ENCODE peak calls at places on chromosomes 13 and 19, in six cellular contexts. One of them, this sample, is unnamed.

GRCh38 chr19:6056801-6057650 is 53.3 kb downstream of the RFX2 start:
- DNase-seq in mesenchymal stem cell: peak
- DNase-seq in neuronal stem cell: no peak
- DNase-seq in IMR-90: peak
- DNase-seq in H9: peak
- DNase-seq in H1: no peak
- DNase-seq in this sample: peak

GRCh38 chr13:110944121-110944967 is 29.5 kb upstream of the ANKRD10 start:
- DNase-seq in mesenchymal stem cell: peak
- DNase-seq in neuronal stem cell: no peak
- DNase-seq in IMR-90: peak
- DNase-seq in H9: peak
- DNase-seq in H1: no peak
- DNase-seq in this sample: peak

GRCh38 chr19:40948580-40949299 is 42.3 kb upstream of the CYP2B6 start:
- DNase-seq in mesenchymal stem cell: no peak
- DNase-seq in neuronal stem cell: no peak
- DNase-seq in IMR-90: no peak
- DNase-seq in H9: no peak
- DNase-seq in H1: no peak
- DNase-seq in this sample: no peak

GRCh38 chr19:37982655-37983054 is 75.6 kb downstream of the SIPA1L3 start:
- DNase-seq in mesenchymal stem cell: no peak
- DNase-seq in neuronal stem cell: no peak
- DNase-seq in IMR-90: no peak
- DNase-seq in H9: no peak
- DNase-seq in H1: no peak
- DNase-seq in this sample: no peak

GRCh38 chr13:34155931-34156607 is 338.1 kb downstream of the RFC3 start:
- DNase-seq in mesenchymal stem cell: peak
- DNase-seq in neuronal stem cell: no peak
- DNase-seq in IMR-90: peak
- DNase-seq in H9: no peak
- DNase-seq in H1: no peak
- DNase-seq in this sample: peak

GRCh38 chr13:50107205-50107604 is 92.0 kb downstream of the KCNRG start:
- DNase-seq in mesenchymal stem cell: peak
- DNase-seq in neuronal stem cell: no peak
- DNase-seq in IMR-90: peak
- DNase-seq in H9: no peak
- DNase-seq in H1: no peak
- DNase-seq in this sample: no peak

GRCh38 chr19:29663861-29664752 is 1.2 kb upstream of the PLEKHF1 start:
- DNase-seq in mesenchymal stem cell: peak
- DNase-seq in neuronal stem cell: no peak
- DNase-seq in IMR-90: peak
- DNase-seq in H9: no peak
- DNase-seq in H1: no peak
- DNase-seq in this sample: peak

GRCh38 chr13:74641586-74641985 is 507.4 kb upstream of the KLF12 start:
- DNase-seq in mesenchymal stem cell: no peak
- DNase-seq in neuronal stem cell: no peak
- DNase-seq in IMR-90: peak
- DNase-seq in H9: no peak
- DNase-seq in H1: no peak
- DNase-seq in this sample: no peak

GRCh38 chr19:8576273-8576993 is 809 bp downstream of the MYO1F start:
- DNase-seq in mesenchymal stem cell: no peak
- DNase-seq in neuronal stem cell: no peak
- DNase-seq in IMR-90: no peak
- DNase-seq in H9: no peak
- DNase-seq in H1: no peak
- DNase-seq in this sample: no peak

GRCh38 chr13:76016799-76017198 is 380.7 kb downstream of the LMO7 start:
- DNase-seq in mesenchymal stem cell: no peak
- DNase-seq in neuronal stem cell: peak
- DNase-seq in IMR-90: peak
- DNase-seq in H9: peak
- DNase-seq in H1: no peak
- DNase-seq in this sample: peak

GRCh38 chr13:97659602-97660001 is 225.6 kb downstream of the RAP2A start:
- DNase-seq in mesenchymal stem cell: peak
- DNase-seq in neuronal stem cell: peak
- DNase-seq in IMR-90: peak
- DNase-seq in H9: no peak
- DNase-seq in H1: no peak
- DNase-seq in this sample: peak

GRCh38 chr13:64234255-64234654 is 2818.6 kb upstream of the PCDH20 start:
- DNase-seq in mesenchymal stem cell: peak
- DNase-seq in neuronal stem cell: no peak
- DNase-seq in IMR-90: peak
- DNase-seq in H9: no peak
- DNase-seq in H1: no peak
- DNase-seq in this sample: no peak

GRCh38 chr19:10868872-10869547 is 2.3 kb upstream of the CARM1 start:
- DNase-seq in mesenchymal stem cell: no peak
- DNase-seq in neuronal stem cell: no peak
- DNase-seq in IMR-90: no peak
- DNase-seq in H9: no peak
- DNase-seq in H1: no peak
- DNase-seq in this sample: no peak

GRCh38 chr19:57434386-57435061 is 601 bp upstream of the ZNF749 start:
- DNase-seq in mesenchymal stem cell: no peak
- DNase-seq in neuronal stem cell: no peak
- DNase-seq in IMR-90: no peak
- DNase-seq in H9: peak
- DNase-seq in H1: no peak
- DNase-seq in this sample: peak

GRCh38 chr13:70732611-70733010 is 624.4 kb upstream of the KLHL1 start:
- DNase-seq in mesenchymal stem cell: no peak
- DNase-seq in neuronal stem cell: no peak
- DNase-seq in IMR-90: no peak
- DNase-seq in H9: no peak
- DNase-seq in H1: no peak
- DNase-seq in this sample: no peak

GRCh38 chr19:3366104-3366760 is at the start of gene NFIC:
- DNase-seq in mesenchymal stem cell: peak
- DNase-seq in neuronal stem cell: no peak
- DNase-seq in IMR-90: peak
- DNase-seq in H9: peak
- DNase-seq in H1: no peak
- DNase-seq in this sample: peak

GRCh38 chr13:20558982-20559381 is 8.0 kb upstream of the IFT88 start:
- DNase-seq in mesenchymal stem cell: no peak
- DNase-seq in neuronal stem cell: no peak
- DNase-seq in IMR-90: no peak
- DNase-seq in H9: no peak
- DNase-seq in H1: no peak
- DNase-seq in this sample: no peak

GRCh38 chr19:33448159-33448516 is 73.5 kb downstream of the PEPD start:
- DNase-seq in mesenchymal stem cell: no peak
- DNase-seq in neuronal stem cell: no peak
- DNase-seq in IMR-90: no peak
- DNase-seq in H9: no peak
- DNase-seq in H1: no peak
- DNase-seq in this sample: no peak

GRCh38 chr19:17497149-17497798 is 14.2 kb upstream of the PGLS start:
- DNase-seq in mesenchymal stem cell: no peak
- DNase-seq in neuronal stem cell: no peak
- DNase-seq in IMR-90: no peak
- DNase-seq in H9: peak
- DNase-seq in H1: no peak
- DNase-seq in this sample: no peak

GRCh38 chr19:17380426-17381138 is 3.4 kb upstream of the PLVAP start:
- DNase-seq in mesenchymal stem cell: no peak
- DNase-seq in neuronal stem cell: no peak
- DNase-seq in IMR-90: no peak
- DNase-seq in H9: no peak
- DNase-seq in H1: no peak
- DNase-seq in this sample: no peak

GRCh38 chr13:85521586-85521985 is 277.6 kb downstream of the SLITRK6 start:
- DNase-seq in mesenchymal stem cell: no peak
- DNase-seq in neuronal stem cell: no peak
- DNase-seq in IMR-90: no peak
- DNase-seq in H9: no peak
- DNase-seq in H1: no peak
- DNase-seq in this sample: no peak

GRCh38 chr19:52273301-52273700 is 3.9 kb downstream of the ZNF766 start:
- DNase-seq in mesenchymal stem cell: no peak
- DNase-seq in neuronal stem cell: no peak
- DNase-seq in IMR-90: no peak
- DNase-seq in H9: no peak
- DNase-seq in H1: no peak
- DNase-seq in this sample: no peak

GRCh38 chr19:52274191-52274590 is 4.8 kb downstream of the ZNF766 start:
- DNase-seq in mesenchymal stem cell: no peak
- DNase-seq in neuronal stem cell: no peak
- DNase-seq in IMR-90: no peak
- DNase-seq in H9: no peak
- DNase-seq in H1: no peak
- DNase-seq in this sample: no peak

GRCh38 chr19:52270266-52270885 is 989 bp downstream of the ZNF766 start:
- DNase-seq in mesenchymal stem cell: no peak
- DNase-seq in neuronal stem cell: no peak
- DNase-seq in IMR-90: peak
- DNase-seq in H9: no peak
- DNase-seq in H1: no peak
- DNase-seq in this sample: peak

GRCh38 chr19:52269338-52270261 is at the start of gene ZNF766:
- DNase-seq in mesenchymal stem cell: peak
- DNase-seq in neuronal stem cell: peak
- DNase-seq in IMR-90: peak
- DNase-seq in H9: peak
- DNase-seq in H1: peak
- DNase-seq in this sample: peak
- H3K18ac ChIP-seq in mesenchymal stem cell: peak
- H3K18ac ChIP-seq in neuronal stem cell: peak
- H3K18ac ChIP-seq in IMR-90: peak
- H3K18ac ChIP-seq in H9: peak
- H3K18ac ChIP-seq in H1: peak
- H3K18ac ChIP-seq in this sample: peak

GRCh38 chr13:42361701-42362100 is 89.7 kb downstream of the AKAP11 start:
- DNase-seq in mesenchymal stem cell: peak
- DNase-seq in neuronal stem cell: no peak
- DNase-seq in IMR-90: no peak
- DNase-seq in H9: no peak
- DNase-seq in H1: no peak
- DNase-seq in this sample: no peak

GRCh38 chr13:42363941-42364612 is 92.1 kb downstream of the AKAP11 start:
- DNase-seq in mesenchymal stem cell: peak
- DNase-seq in neuronal stem cell: no peak
- DNase-seq in IMR-90: peak
- DNase-seq in H9: peak
- DNase-seq in H1: no peak
- DNase-seq in this sample: peak

GRCh38 chr13:42364613-42365000 is 92.7 kb downstream of the AKAP11 start:
- DNase-seq in mesenchymal stem cell: peak
- DNase-seq in neuronal stem cell: peak
- DNase-seq in IMR-90: no peak
- DNase-seq in H9: no peak
- DNase-seq in H1: no peak
- DNase-seq in this sample: peak

GRCh38 chr13:42355841-42356575 is 84.1 kb downstream of the AKAP11 start:
- DNase-seq in mesenchymal stem cell: no peak
- DNase-seq in neuronal stem cell: no peak
- DNase-seq in IMR-90: no peak
- DNase-seq in H9: no peak
- DNase-seq in H1: no peak
- DNase-seq in this sample: no peak

GRCh38 chr13:42360046-42360445 is 88.1 kb downstream of the AKAP11 start:
- DNase-seq in mesenchymal stem cell: no peak
- DNase-seq in neuronal stem cell: no peak
- DNase-seq in IMR-90: no peak
- DNase-seq in H9: no peak
- DNase-seq in H1: no peak
- DNase-seq in this sample: no peak
- H4K8ac ChIP-seq in mesenchymal stem cell: no peak
- H4K8ac ChIP-seq in neuronal stem cell: no peak
- H4K8ac ChIP-seq in IMR-90: no peak
- H4K8ac ChIP-seq in H9: no peak
- H4K8ac ChIP-seq in H1: no peak
- H4K8ac ChIP-seq in this sample: no peak

GRCh38 chr19:13899393-13899792 is 6.5 kb downstream of the BRME1 start:
- DNase-seq in mesenchymal stem cell: no peak
- DNase-seq in neuronal stem cell: no peak
- DNase-seq in IMR-90: no peak
- DNase-seq in H9: no peak
- DNase-seq in H1: no peak
- DNase-seq in this sample: no peak
- H3K27ac ChIP-seq in mesenchymal stem cell: no peak
- H3K27ac ChIP-seq in neuronal stem cell: no peak
- H3K27ac ChIP-seq in IMR-90: no peak
- H3K27ac ChIP-seq in H9: no peak
- H3K27ac ChIP-seq in H1: no peak
- H3K27ac ChIP-seq in this sample: no peak

DNA sequence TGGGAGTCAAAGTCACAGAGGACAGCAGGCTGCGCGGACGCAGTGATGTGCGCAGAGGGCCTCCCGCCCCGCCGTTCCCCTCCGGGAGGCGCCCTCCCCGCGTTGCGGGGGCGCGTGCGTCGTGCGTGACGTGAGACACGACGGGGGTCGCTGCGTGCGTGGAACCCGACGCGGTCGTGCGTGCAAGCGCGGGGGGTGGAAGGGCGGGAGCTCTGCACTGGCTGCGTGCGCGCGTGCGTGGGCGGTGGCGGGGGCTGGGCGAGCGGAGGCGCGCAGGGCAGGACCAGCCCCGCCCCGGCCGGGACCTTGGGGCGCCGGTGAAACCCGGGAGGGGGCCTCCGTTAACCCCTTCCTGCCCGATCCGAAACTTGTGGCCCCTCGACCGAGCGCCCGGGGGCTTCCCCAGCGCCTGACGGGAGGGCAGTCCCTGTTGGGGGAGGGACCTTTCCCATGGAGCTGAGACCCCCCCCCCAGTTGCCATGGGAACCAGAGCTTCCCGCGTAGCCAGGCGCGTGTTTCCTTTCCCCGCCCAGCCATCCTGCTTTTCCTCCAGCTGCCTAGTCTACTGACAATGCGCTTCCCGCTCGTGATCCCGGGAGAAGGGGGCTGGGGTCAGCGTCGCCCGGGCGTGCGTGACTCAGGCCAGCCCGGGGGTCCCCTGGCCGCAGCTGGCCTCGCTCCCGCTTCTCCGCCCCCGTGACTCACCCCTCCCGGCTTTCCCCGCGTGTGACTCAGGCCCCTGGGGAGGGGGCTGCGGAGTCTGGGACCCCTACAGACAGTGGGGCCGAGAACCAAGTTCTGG is 7.3 kb upstream of the HOOK2 start:
- DNase-seq in mesenchymal stem cell: peak
- DNase-seq in neuronal stem cell: no peak
- DNase-seq in IMR-90: peak
- DNase-seq in H9: peak
- DNase-seq in H1: no peak
- DNase-seq in this sample: peak
- H3K18ac ChIP-seq in mesenchymal stem cell: peak
- H3K18ac ChIP-seq in neuronal stem cell: peak
- H3K18ac ChIP-seq in IMR-90: peak
- H3K18ac ChIP-seq in H9: peak
- H3K18ac ChIP-seq in H1: peak
- H3K18ac ChIP-seq in this sample: peak

GRCh38 chr19:45424191-45425058 is 708 bp upstream of the ERCC1 start:
- DNase-seq in mesenchymal stem cell: peak
- DNase-seq in neuronal stem cell: no peak
- DNase-seq in IMR-90: peak
- DNase-seq in H9: peak
- DNase-seq in H1: no peak
- DNase-seq in this sample: peak
- H4K8ac ChIP-seq in mesenchymal stem cell: peak
- H4K8ac ChIP-seq in neuronal stem cell: no peak
- H4K8ac ChIP-seq in IMR-90: peak
- H4K8ac ChIP-seq in H9: no peak
- H4K8ac ChIP-seq in H1: peak
- H4K8ac ChIP-seq in this sample: no peak